ENCODE peak calls at places on chromosomes 12 and 14, in four cellular contexts. D, L, I and O are unnamed samples.

GRCh38 chr12:6494968-6495367 is 1.1 kb downstream of the NCAPD2 start:
- DNase-seq in D (no peak), L (no peak), I (no peak), O (no peak)

GRCh38 chr14:61472801-61473376 is 151.5 kb downstream of the PRKCH start:
- DNase-seq in D (no peak), L (no peak), I (peak; percentile 47), O (no peak)

GRCh38 chr12:67222302-67222701 is 46.9 kb upstream of the CAND1 start:
- DNase-seq in D (no peak), L (no peak), I (no peak), O (no peak)

GRCh38 chr12:105077435-105077834 is 6.8 kb downstream of the ALDH1L2 start:
- DNase-seq in D (no peak), L (no peak), I (no peak), O (no peak)

GRCh38 chr14:34582117-34582680 is 42.7 kb upstream of the EAPP start:
- DNase-seq in D (no peak), L (no peak), I (no peak), O (no peak)

GRCh38 chr12:30021046-30021833 is 237.5 kb upstream of the TMTC1 start:
- DNase-seq in D (no peak), L (no peak), I (no peak), O (no peak)

GRCh38 chr12:29620030-29620429 is 122.5 kb upstream of the OVCH1 start:
- DNase-seq in D (no peak), L (no peak), I (no peak), O (no peak)

GRCh38 chr14:36553650-36554260 is 28.7 kb downstream of the NKX2-8 start:
- DNase-seq in D (no peak), L (peak; percentile 65), I (no peak), O (no peak)

GRCh38 chr12:67482751-67483661 is 165.5 kb upstream of the DYRK2 start:
- DNase-seq in D (peak; percentile 62), L (no peak), I (peak; percentile 76), O (no peak)

GRCh38 chr14:101109347-101109638 is 205.8 kb upstream of the RTL1 start:
- DNase-seq in D (no peak), L (no peak), I (no peak), O (peak; percentile 6)

GRCh38 chr12:94875525-94875924 is 128.0 kb downstream of the NDUFA12 start:
- DNase-seq in D (no peak), L (peak; percentile 21), I (no peak), O (no peak)

GRCh38 chr12:356276-356988 is 32.7 kb downstream of the KDM5A start:
- DNase-seq in D (no peak), L (no peak), I (no peak), O (no peak)

GRCh38 chr12:124011435-124012124 is 38.6 kb downstream of the ZNF664 start:
- DNase-seq in D (no peak), L (no peak), I (no peak), O (no peak)

GRCh38 chr12:75529826-75530225 is 18.4 kb upstream of the KRR1 start:
- DNase-seq in D (no peak), L (no peak), I (no peak), O (no peak)

GRCh38 chr14:90040411-90040810 is 21.4 kb upstream of the KCNK13 start:
- DNase-seq in D (no peak), L (no peak), I (no peak), O (no peak)

GRCh38 chr14:76320486-76320885 is 55.5 kb upstream of the ESRRB start:
- DNase-seq in D (no peak), L (no peak), I (no peak), O (no peak)

GRCh38 chr12:18141583-18141982 is 51.6 kb upstream of the RERGL start:
- DNase-seq in D (no peak), L (no peak), I (no peak), O (no peak)

GRCh38 chr14:101402936-101403660 is 158.2 kb upstream of the DIO3 start:
- DNase-seq in D (no peak), L (no peak), I (no peak), O (no peak)

GRCh38 chr12:111010916-111011657 is 90.7 kb upstream of the MYL2 start:
- DNase-seq in D (no peak), L (no peak), I (no peak), O (no peak)

GRCh38 chr12:111010061-111010460 is 89.7 kb upstream of the MYL2 start:
- DNase-seq in D (no peak), L (no peak), I (no peak), O (no peak)

GRCh38 chr12:111014547-111014946 is 94.2 kb upstream of the MYL2 start:
- DNase-seq in D (no peak), L (no peak), I (no peak), O (no peak)

GRCh38 chr12:111012918-111013317 is 92.5 kb upstream of the MYL2 start:
- DNase-seq in D (no peak), L (no peak), I (no peak), O (no peak)

DNA sequence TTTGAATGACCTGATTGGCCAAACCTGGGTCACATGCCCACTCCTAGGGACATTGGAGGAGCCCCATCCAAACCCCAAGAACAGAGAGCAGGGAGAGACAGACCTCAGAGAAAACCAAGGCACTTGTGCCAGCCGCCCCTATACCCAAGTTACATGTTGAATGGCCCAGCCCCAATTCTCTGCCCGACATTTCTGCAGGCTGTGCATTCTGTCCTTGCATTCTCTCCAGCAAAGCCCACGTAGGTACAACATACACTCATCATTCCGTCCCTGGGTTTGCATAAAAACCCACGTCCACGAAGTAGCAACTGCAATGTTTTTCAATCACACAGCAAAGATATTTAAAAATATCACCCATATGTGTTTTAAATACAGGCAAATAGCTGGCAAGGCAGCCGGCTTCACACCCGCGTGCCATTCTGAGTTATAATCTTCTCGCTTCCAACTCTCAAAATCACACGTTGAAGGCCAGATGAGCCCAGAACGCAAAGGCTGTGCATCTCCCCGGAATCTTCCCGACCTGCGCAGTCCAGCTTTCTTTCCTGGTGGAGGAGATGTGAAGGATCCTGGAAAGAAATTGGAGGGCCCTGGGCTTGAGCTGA is 91.7 kb upstream of the MYL2 start:
- DNase-seq in D (no peak), L (no peak), I (no peak), O (no peak)
- TF ChIP-seq POLR2A in D (no peak), L (no peak), I (no peak), O (no peak)

DNA sequence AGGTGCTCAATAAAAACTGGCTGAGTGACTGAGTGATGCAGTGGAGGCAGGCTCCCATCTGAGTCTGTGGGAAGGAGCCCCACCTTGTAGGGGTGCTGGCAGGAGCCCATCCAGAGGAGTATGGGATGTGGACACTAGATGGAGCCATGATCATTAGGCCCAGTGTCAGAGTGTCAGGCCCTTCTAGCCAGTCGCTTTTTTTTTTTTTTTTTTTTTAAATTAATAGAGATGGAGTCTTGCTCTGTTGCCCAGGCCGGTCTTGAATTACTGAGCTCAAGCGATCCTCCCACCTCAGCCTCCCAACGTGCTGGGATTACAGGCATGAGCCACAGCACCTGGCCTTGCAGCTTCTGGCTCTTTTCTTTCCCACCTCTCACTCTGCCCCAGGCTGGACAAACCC is 11.5 kb downstream of the RITA1 start:
- DNase-seq in D (peak; percentile 52), L (peak; percentile 69), I (peak; percentile 76), O (peak; percentile 66)
- H3K4me1 ChIP-seq in D (no peaks in the 10 kb centered on the region), L (peaks cover 14% of the 10 kb centered on the region), I (peaks cover 13% of the 10 kb centered on the region), O (no peaks in the 10 kb centered on the region)

GRCh38 chr14:105005929-105006830 is 14.7 kb downstream of the CDCA4 start:
- DNase-seq in D (no peak), L (no peak), I (no peak), O (no peak)
- TF ChIP-seq POLR2A in D (no peak), L (no peak), I (no peak), O (no peak)

DNA sequence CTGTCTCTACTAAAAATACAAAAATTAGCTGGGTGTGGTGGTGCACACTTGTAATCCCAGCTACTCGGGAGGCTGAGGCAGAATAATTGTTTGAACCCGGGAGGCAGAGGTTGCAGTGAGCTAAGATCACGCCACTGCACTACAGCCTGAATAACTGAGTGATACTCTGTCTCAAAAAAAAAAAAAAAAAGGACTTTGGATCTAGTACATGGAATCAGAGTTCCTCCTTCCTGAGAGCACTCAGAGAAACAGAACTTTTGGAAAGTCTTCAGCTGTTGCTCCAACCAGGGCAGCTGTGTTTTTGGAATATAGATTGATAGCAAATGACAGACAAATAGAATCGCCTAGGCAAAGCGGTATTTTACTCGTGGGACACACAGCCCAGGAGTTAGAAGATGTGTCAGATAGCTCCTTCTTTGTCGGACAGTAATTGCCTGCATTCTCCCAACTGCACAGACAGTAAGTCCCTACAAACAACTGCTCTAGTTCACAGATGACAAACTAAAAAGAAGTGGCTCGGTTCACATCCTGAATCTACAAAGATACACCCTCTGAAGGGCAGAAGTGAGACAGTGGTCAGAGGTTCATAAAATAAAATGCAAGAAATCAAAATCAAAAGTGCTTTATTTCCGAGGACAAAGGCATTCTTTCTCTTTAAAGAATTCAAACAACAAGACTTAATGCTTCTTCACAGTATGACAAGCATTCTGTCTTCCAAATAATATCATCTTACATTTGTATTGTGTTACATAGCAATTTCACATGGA is 17.1 kb upstream of the NEK9 start:
- DNase-seq in D (no peak), L (no peak), I (no peak), O (no peak)
- H3K4me1 ChIP-seq in D (peaks cover 6% of the 10 kb centered on the region), L (peaks cover 42% of the 10 kb centered on the region), I (peaks cover 16% of the 10 kb centered on the region), O (no peaks in the 10 kb centered on the region)

GRCh38 chr14:49971156-49972141 is 78.6 kb downstream of the ARF6 start:
- DNase-seq in D (no peak), L (no peak), I (peak; percentile 63), O (peak; percentile 84)
- TF ChIP-seq POLR2A in D (no peak), L (no peak), I (peak; percentile 48), O (no peak)